ENCODE peak calls at places on chromosomes 12 and 14, in five cellular contexts. Y is IMR-90, S is trophoblast cell, G is mesendoderm, X is neuronal stem cell. O is an unnamed sample.

GRCh38 chr12:120342156-120342555 is 14.6 kb upstream of the PLA2G1B start:
- DNase-seq in X (no peak), S (no peak), Y (no peak), G (no peak), O (no peak)

GRCh38 chr12:122860052-122860853 is 25.0 kb downstream of the HIP1R start:
- DNase-seq in X (peak; percentile 73), G (peak; percentile 74), Y (peak; percentile 75), S (peak; percentile 90), O (peak; percentile 75)

GRCh38 chr12:113366827-113367226 is 8.4 kb downstream of the PLBD2 start:
- DNase-seq in X (no peak), G (no peak), S (peak; percentile 2), Y (no peak), O (no peak)

GRCh38 chr12:75754698-75755097 is 243.3 kb upstream of the KRR1 start:
- DNase-seq in Y (peak; percentile 28), G (no peak), X (no peak), S (no peak), O (no peak)

GRCh38 chr12:90410962-90411361 is 544.0 kb downstream of the CCER1 start:
- DNase-seq in S (no peak), X (no peak), Y (no peak), G (no peak), O (no peak)

GRCh38 chr12:16515666-16516065 is 90.3 kb downstream of the LMO3 start:
- DNase-seq in S (no peak), X (no peak), G (no peak), Y (peak; percentile 66), O (no peak)

GRCh38 chr12:70197362-70197744 is 45.9 kb upstream of the CNOT2 start:
- DNase-seq in G (no peak), Y (no peak), S (no peak), X (no peak), O (peak; percentile 25)

GRCh38 chr12:124411953-124412645 is 117.2 kb downstream of the RFLNA start:
- DNase-seq in X (no peak), S (no peak), Y (no peak), G (no peak), O (no peak)

GRCh38 chr12:95701275-95701674 is 89.3 kb downstream of the NTN4 start:
- DNase-seq in S (no peak), G (no peak), X (no peak), Y (peak; percentile 60), O (peak; percentile 6)

GRCh38 chr14:30260772-30261607 is 298.0 kb upstream of the G2E3 start:
- DNase-seq in X (no peak), G (no peak), S (no peak), Y (no peak), O (no peak)

DNA sequence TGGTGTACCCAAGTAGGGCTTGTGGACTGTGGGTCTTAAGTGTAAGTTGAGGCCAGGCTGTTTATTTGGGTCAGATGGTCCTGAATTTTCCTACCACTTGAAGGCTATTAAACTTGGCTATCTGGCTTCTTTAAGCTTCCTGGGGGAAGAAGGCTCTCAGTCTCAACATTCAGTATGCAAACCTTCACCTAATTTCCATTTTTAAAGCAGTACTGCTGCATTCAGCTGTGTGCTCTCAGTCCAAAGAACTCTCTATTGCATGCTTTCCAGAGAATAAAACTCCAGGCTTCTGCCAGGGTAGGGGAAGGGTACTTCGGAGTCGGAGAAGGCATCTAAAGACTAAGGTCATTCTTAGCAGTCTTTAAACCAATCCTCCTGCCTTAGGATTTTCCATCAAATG is 124.4 kb downstream of the HELB start:
- DNase-seq in G (no peak), X (no peak), Y (no peak), S (no peak), O (no peak)
- H2BK120ac ChIP-seq in G (no peak overlapping the region), X (no peak overlapping the region), Y (no peak overlapping the region), S (no peak overlapping the region), O (no peak overlapping the region)

DNA sequence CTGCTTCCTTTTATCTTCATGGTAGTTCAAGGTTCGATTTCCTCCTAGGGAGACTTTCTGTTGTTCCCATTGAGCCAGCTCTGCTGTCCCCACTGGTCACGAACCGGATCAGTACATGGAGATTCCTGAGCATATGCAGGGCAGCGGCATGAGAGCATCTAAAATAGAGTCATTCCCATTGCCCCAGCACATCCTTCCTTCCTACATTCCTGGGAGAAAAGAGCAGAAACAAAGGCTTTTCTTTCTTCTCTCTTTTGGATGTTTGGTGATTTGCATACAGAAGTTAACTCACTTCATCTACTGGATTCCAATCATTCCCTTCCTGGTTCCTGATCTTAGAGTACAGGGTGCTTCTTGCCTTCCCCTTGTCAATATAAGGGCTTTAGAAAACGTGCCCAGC is 727.3 kb downstream of the DIO2 start:
- DNase-seq in G (peak; percentile 75), X (no peak), Y (no peak), S (no peak), O (no peak)
- H2AK5ac ChIP-seq in G (no peak overlapping the region), X (no peak overlapping the region), Y (peak overlapping the region; percentile 35), S (no peak overlapping the region), O (no peak overlapping the region)

GRCh38 chr14:93054006-93054405 is 61.7 kb downstream of the ITPK1 start:
- DNase-seq in X (no peak), G (no peak), Y (no peak), S (no peak), O (no peak)

GRCh38 chr14:93056166-93056839 is 59.4 kb downstream of the ITPK1 start:
- DNase-seq in G (peak; percentile 80), S (no peak), X (no peak), Y (no peak), O (peak; percentile 43)

GRCh38 chr14:93054876-93055275 is 60.8 kb downstream of the ITPK1 start:
- DNase-seq in Y (no peak), G (no peak), S (no peak), X (no peak), O (no peak)

GRCh38 chr14:93056840-93057585 is 58.7 kb downstream of the ITPK1 start:
- DNase-seq in G (no peak), S (no peak), X (no peak), Y (peak; percentile 23), O (no peak)

DNA sequence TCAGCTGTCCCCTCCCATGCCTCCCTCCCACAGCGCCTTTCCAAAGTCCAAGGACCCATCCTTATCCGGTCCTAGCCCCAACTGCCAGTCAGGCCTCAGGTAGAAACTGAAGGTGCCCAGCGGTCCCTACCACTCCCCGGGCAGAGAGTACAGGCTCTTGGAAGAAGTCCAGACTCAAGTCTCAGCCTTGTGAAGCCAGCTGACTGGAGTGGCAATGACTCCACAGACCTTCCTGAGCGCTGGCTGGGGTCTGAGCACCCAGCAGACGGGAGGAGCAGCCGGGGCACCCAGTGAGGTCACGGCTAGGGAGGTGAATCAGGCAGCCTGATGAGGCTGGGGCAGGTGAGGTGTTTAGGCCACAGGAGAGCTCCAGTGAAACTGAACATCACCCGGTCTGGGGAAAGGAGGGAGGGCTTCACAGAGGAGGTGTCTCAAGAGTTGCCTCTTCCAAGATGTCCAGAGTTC is 60.0 kb downstream of the ITPK1 start:
- DNase-seq in Y (no peak), X (no peak), S (no peak), G (no peak), O (no peak)
- H3K4ac ChIP-seq in Y (no peak overlapping the region), X (no peak overlapping the region), S (no peak overlapping the region), G (no peak overlapping the region), O (no peak overlapping the region)

GRCh38 chr14:103543140-103543539 is 14.1 kb downstream of the TRMT61A start:
- DNase-seq in G (no peak), Y (no peak), X (no peak), S (no peak), O (no peak)
- H2BK120ac ChIP-seq in G (no peak overlapping the region), Y (no peak overlapping the region), X (peak overlapping the region; percentile 99), S (no peak overlapping the region), O (no peak overlapping the region)

GRCh38 chr14:94005324-94005723 is 8.2 kb downstream of the CCDC197 start:
- DNase-seq in X (no peak), Y (no peak), G (peak; percentile 31), S (peak; percentile 13), O (no peak)
- H2AK5ac ChIP-seq in X (no peak overlapping the region), Y (no peak overlapping the region), G (no peak overlapping the region), S (no peak overlapping the region), O (no peak overlapping the region)

GRCh38 chr12:46604684-46605083 is 221.1 kb downstream of the SLC38A4 start:
- DNase-seq in G (no peak), Y (no peak), X (no peak), S (no peak), O (no peak)
- H3K4ac ChIP-seq in G (no peak overlapping the region), Y (no peak overlapping the region), X (no peak overlapping the region), S (no peak overlapping the region), O (no peak overlapping the region)